ENCODE peak calls at places on chromosomes 1 and 21, in four cellular contexts. H is Peyer's patch, K is GM12865, V is brain microvascular endothelial cell. A is an unnamed sample.

GRCh38 chr1:181135462-181135781 is 46.9 kb downstream of the IER5 start:
- DNase-seq in H (no peak), K (peak), V (peak), A (no peak)

GRCh38 chr1:55506686-55507577 is 291.8 kb upstream of the USP24 start:
- DNase-seq in H (no peak), K (no peak), V (peak), A (no peak)

GRCh38 chr21:35529141-35529863 is 480.2 kb upstream of the RUNX1 start:
- DNase-seq in H (no peak), K (peak), V (peak), A (no peak)

GRCh38 chr1:170461762-170462384 is 70.1 kb upstream of the GORAB start:
- DNase-seq in H (no peak), K (peak), V (peak), A (no peak)

GRCh38 chr1:48688102-48688760 is 88.5 kb downstream of the BEND5 start:
- DNase-seq in H (no peak), K (peak), V (no peak), A (no peak)

GRCh38 chr1:110477041-110477440 is 26.1 kb downstream of the PROK1 start:
- DNase-seq in H (no peak), K (no peak), V (peak), A (no peak)

GRCh38 chr1:22721122-22721873 is 10.7 kb downstream of the EPHB2 start:
- DNase-seq in H (no peak), K (no peak), V (no peak), A (no peak)

GRCh38 chr1:74522143-74522542 is 9.7 kb upstream of the LRRC53 start:
- DNase-seq in H (no peak), K (no peak), V (no peak), A (no peak)

GRCh38 chr1:230127105-230128054 is 60.3 kb downstream of the GALNT2 start:
- DNase-seq in H (no peak), K (no peak), V (no peak), A (no peak)

GRCh38 chr1:112748396-112748795 is 33.3 kb upstream of the PPM1J start:
- DNase-seq in H (no peak), K (no peak), V (no peak), A (no peak)

GRCh38 chr1:60984066-60984799 is 98.1 kb upstream of the NFIA start:
- DNase-seq in H (no peak), K (no peak), V (peak), A (no peak)

GRCh38 chr21:42674351-42674940 is 21.0 kb downstream of the PDE9A start:
- DNase-seq in H (no peak), K (no peak), V (no peak), A (peak)

GRCh38 chr1:184709418-184709817 is 45.2 kb downstream of the EDEM3 start:
- DNase-seq in H (no peak), K (no peak), V (no peak), A (no peak)

GRCh38 chr1:117682372-117682771 is 76.5 kb downstream of the TENT5C start:
- DNase-seq in H (no peak), K (no peak), V (no peak), A (peak)

GRCh38 chr1:117683571-117684285 is 77.9 kb downstream of the TENT5C start:
- DNase-seq in H (no peak), K (no peak), V (no peak), A (no peak)

GRCh38 chr1:117686907-117687306 is 81.1 kb downstream of the TENT5C start:
- DNase-seq in H (no peak), K (no peak), V (peak), A (no peak)

GRCh38 chr1:117690230-117690629 is 84.4 kb downstream of the TENT5C start:
- DNase-seq in H (no peak), K (no peak), V (no peak), A (no peak)

DNA sequence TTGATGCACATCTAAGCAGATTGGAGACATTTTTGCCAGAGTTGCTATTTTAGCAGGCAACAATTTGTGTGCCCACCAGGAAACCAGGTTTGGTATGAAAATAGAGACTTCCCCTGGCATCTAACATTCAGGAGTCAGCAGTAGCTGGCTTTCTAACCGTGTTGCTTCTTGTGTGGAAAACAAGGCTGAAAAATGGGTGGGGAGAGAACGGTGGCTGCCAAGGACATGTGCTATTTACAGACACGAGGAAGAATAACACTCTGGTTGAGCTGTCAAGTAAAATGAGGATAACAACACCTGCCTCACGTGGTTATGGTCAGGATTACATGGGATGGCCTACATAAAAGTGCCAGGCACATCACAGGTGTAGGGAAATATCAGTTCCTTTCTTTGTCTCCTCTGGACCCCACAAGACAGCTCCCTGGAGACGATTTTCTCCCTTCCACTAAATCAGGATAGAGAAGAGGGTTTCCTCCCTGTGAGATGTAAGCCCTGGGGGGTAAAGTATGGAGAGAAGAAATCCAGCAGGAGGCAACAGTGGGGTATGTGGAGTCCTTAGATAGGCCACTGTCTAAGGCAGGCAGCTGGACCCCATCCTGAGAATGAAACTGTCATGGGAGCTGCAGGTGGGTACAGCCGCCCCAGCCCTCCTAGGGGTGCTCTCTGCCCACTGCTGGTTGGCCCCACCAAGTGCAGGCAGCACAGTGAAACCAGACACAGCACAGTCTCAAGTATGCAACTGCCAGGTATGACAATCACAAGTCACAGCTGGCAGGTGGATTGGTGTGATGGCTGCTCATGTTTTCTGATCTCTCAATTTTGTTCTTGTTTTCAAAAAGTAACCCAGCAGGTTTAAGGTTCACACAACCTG is 80.3 kb downstream of the TENT5C start:
- DNase-seq in H (no peak), K (peak), V (no peak), A (no peak)
- TF ChIP-seq CTCF in H (no peak), K (peak), V (no peak), A (no peak)

GRCh38 chr1:33428661-33429060 is 2.2 kb downstream of the PHC2 start:
- DNase-seq in H (no peak), K (no peak), V (no peak), A (no peak)
- H3K4me3 ChIP-seq in H (no peak), K (no peak), V (peak), A (no peak)

DNA sequence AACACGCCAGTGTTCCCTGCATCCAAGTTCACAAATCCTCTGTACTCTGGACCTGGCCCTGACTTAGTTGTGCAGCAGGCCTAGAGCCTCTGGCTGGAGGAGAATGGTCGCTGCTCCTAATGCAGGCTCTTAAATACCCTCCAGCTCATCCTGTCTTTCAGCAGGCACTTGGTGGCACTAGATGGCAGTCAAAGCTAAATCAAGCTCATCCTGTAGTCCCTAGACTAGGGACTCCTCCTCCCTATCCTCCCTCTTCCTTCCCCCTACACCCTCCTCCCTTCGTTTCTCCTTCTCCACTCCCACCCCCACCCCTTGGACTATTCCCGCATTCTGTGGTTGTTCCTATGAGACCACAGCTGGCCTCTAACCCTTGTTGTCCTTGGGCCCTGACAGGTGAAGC is 41.5 kb upstream of the MTR start:
- DNase-seq in H (no peak), K (peak), V (no peak), A (no peak)
- TF ChIP-seq CTCF in H (no peak), K (peak), V (peak), A (peak)

GRCh38 chr1:63038586-63038985 is 254.7 kb downstream of the ATG4C start:
- DNase-seq in H (no peak), K (no peak), V (no peak), A (no peak)
- H3K4me3 ChIP-seq in H (no peak), K (no peak), V (no peak), A (no peak)

GRCh38 chr1:46449223-46450159 is 40.1 kb upstream of the DMBX1 start:
- DNase-seq in H (no peak), K (no peak), V (no peak), A (no peak)

GRCh38 chr1:46447499-46448108 is 42.0 kb upstream of the DMBX1 start:
- DNase-seq in H (no peak), K (no peak), V (no peak), A (no peak)

GRCh38 chr1:46451948-46452930 is 37.4 kb upstream of the DMBX1 start:
- DNase-seq in H (no peak), K (no peak), V (no peak), A (no peak)

GRCh38 chr1:46448109-46448911 is 41.3 kb upstream of the DMBX1 start:
- DNase-seq in H (no peak), K (no peak), V (no peak), A (no peak)

DNA sequence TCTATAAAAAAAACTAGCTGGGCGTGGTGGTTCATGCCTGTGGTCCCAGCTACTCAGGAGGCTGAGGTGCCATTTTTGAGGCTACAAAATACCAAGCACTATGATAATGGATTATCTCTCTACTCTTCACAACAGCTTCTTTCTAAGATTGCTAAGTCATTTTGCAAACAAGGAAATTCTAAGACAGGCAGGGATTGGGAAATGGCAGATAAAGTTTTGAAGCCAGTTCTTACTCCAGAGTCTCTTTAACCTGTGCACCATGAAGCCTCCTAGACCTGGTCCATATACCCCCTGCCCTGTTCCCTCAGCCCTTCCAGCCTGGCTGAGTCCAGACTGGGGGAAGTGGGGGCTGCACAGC is 39.5 kb upstream of the DMBX1 start:
- DNase-seq in H (no peak), K (no peak), V (no peak), A (no peak)
- TF ChIP-seq CTCF in H (no peak), K (no peak), V (no peak), A (no peak)

DNA sequence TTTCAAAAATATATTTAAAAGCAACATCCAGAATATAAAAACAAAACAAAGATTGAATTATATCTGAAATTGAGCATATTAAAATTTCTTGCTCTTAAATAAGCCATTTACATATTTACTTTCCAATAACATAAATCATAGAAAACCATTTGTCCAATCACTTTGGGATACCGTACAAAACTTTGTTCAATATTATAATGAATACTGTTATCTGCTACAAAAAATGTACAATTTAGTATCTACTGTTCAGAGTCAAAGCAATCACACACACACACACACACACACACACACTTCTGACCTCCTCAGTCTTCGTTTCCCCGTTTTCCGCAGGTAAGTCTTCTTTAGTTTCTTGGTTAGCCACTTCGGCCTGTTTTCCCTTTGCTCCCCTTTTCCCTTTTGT is 4.0 kb downstream of the HMGN1 start:
- DNase-seq in H (no peak), K (no peak), V (no peak), A (no peak)
- H3K4me3 ChIP-seq in H (no peak), K (no peak), V (no peak), A (no peak)

DNA sequence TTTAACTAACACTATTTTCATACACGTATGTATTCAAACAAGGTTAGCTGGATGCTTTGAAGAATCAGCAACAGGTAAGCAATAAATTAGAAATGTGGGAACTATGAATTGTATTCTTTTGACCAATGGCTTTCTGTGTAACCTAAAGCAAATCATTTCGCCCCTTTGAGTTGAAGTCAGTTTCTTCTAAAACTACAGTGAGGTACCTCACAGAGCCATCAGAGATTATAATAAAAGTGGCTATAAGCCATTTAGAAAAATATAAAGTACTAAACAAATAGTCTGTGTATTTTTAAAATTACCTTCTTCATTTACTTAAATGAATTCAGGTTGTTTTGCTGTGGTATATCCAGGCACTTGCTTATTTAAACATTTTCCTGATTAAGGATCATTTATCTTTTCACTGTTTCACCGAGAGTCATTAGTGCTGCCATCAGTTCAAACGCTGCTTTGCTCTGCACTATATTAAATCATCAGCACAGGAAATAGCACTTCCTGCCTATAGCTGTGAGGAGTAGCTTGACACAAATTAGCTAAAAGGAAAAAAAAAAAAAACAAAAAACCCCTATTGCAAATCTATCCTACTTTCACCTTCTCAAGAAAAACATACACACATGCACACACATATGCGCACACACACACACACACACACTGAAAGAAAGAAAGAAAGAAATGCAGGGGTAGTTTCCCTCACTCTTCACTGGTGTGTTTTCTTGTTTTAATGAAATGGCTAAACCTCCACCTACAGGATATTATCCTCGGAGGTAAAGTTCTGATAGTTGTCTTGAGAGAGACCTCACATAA is 39.8 kb upstream of the C1orf105 start:
- DNase-seq in H (peak), K (peak), V (no peak), A (no peak)
- TF ChIP-seq CTCF in H (no peak), K (no peak), V (no peak), A (no peak)

DNA sequence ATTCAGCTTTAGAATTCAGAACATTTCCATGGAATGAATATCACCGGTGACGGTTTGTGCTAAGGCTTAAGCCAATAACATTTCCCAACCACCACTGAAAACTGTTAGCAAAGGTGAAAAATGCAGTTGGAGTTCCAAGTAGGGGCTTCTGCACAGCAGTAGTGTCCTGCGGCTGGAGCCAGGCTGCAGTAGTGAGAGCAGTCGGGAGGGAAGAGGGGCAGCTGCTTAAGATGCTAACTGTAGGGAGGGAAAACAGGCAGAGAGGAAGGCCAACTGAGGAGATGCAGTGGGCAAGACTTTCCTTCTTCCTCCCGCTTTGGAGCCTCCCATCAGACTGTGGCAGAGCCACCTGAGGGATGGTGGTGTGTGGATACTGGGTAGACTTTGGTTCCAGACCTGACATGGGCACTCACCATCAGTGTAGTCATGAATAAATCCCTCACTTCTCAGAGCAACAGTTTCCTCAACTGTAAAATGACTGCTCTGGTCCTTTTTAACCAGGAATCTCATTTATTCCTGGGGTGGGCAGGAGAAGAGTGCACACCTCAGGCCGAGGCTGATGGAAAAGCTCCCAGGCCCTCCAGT is 3.2 kb downstream of the F3 start:
- DNase-seq in H (no peak), K (no peak), V (no peak), A (no peak)
- H3K4me3 ChIP-seq in H (no peak), K (no peak), V (peak), A (peak)

DNA sequence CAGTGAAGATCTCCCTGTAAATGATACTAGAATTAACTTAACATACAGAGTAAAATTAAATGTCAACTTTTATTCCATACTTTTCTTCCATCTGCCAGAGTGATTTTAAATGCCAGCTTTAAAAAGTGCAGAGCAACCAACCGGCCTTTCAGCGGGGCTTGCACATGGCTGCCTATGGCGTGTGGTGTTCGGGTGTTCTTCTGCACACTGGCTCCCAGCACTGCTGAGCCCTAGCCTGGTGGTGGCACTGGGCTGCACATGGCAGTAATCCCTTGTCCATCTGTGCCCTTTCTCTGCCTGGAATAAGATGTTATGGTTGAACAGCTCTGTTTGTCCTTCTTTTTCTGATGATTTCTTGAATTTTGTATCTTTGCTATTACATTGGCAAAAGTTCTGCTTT is 156.3 kb downstream of the SNX7 start:
- DNase-seq in H (no peak), K (no peak), V (no peak), A (no peak)
- TF ChIP-seq CTCF in H (no peak), K (no peak), V (no peak), A (no peak)